ENCODE peak calls at places on chromosomes 13 and 19, in four cellular contexts. Z is CD4-positive, alpha-beta T cell; E is upper lobe of right lung; T is heart left ventricle. P is an unnamed sample.

GRCh38 chr13:28488376-28489005 is 6.4 kb downstream of the FLT1 start:
- DNase-seq in E (no peak), T (no peak), Z (no peak), P (no peak)

GRCh38 chr19:40533508-40533907 is 43.2 kb upstream of the SHKBP1 start:
- DNase-seq in Z (no peak), T (no peak), E (no peak), P (no peak)

GRCh38 chr19:1251233-1251502 is 2.8 kb downstream of the MIDN start:
- DNase-seq in T (peak; percentile 91), Z (no peak), E (no peak), P (no peak)

GRCh38 chr19:5211217-5211822 is 129.3 kb downstream of the PTPRS start:
- DNase-seq in T (no peak), Z (no peak), E (no peak), P (no peak)

GRCh38 chr13:40333238-40333637 is 333.2 kb downstream of the FOXO1 start:
- DNase-seq in E (no peak), Z (no peak), T (peak; percentile 41), P (no peak)

GRCh38 chr13:106041445-106041844 is 494.0 kb downstream of the EFNB2 start:
- DNase-seq in T (no peak), E (no peak), Z (no peak), P (no peak)

GRCh38 chr19:1068111-1069001 is 1.4 kb downstream of the ARHGAP45 start:
- DNase-seq in Z (peak; percentile 84), T (peak; percentile 66), E (no peak), P (no peak)

GRCh38 chr19:3024509-3024869 is 4.6 kb downstream of the TLE2 start:
- DNase-seq in Z (no peak), T (no peak), E (no peak), P (no peak)

GRCh38 chr13:75415720-75416119 is 66.2 kb downstream of the TBC1D4 start:
- DNase-seq in Z (no peak), E (no peak), T (no peak), P (no peak)

GRCh38 chr19:19558055-19558454 is 20.0 kb downstream of the CILP2 start:
- DNase-seq in Z (no peak), E (no peak), T (no peak), P (no peak)

GRCh38 chr19:43662487-43662886 is 7.5 kb downstream of the PLAUR start:
- DNase-seq in Z (no peak), T (no peak), E (no peak), P (no peak)

GRCh38 chr13:31199527-31199848 is 287 bp upstream of the B3GLCT start:
- DNase-seq in E (no peak), T (no peak), Z (no peak), P (no peak)

GRCh38 chr13:99484405-99484981 is 16.8 kb upstream of the TM9SF2 start:
- DNase-seq in Z (no peak), E (no peak), T (no peak), P (no peak)

GRCh38 chr13:113951246-113951999 is 22.5 kb downstream of the C13orf46 start:
- DNase-seq in Z (peak; percentile 41), T (peak; percentile 91), E (peak; percentile 93), P (no peak)

GRCh38 chr19:51456541-51457290 is 1.5 kb downstream of the SIGLEC8 start:
- DNase-seq in T (no peak), Z (no peak), E (no peak), P (no peak)
- H3K27ac ChIP-seq in T (no peak overlapping the region), Z (no peak overlapping the region), E (no peak overlapping the region), P (peak overlapping the region; percentile 73)

DNA sequence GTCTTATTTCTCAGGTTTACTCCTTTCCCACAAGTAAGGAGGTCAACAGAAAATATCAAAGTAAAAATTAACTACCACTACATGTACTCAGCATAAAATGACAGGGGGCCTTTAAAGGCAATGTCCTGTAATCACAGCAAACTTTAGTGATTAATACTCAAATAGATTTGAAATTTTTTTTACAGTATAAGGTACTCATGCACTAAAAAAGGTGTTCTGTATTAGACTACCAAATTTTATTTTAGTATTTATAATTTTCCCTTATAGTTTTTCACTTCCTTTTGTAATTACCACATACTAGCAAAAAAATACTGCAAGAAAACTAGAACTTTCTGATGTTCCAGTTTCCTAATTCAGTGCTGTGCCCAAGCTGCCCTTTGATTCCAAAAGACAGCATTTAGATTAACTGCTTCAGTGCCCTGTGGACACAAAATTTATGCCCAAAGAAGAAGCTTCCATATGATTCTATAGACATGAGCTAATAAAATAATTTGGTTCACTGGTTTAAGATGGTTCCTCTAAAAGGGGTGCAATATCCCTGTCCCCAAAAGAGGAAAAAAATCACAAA is 70.6 kb downstream of the KLF12 start:
- DNase-seq in Z (no peak), T (no peak), E (no peak), P (no peak)
- H3K27ac ChIP-seq in Z (peak overlapping the region; percentile 48), T (peak overlapping the region; percentile 86), E (peak overlapping the region; percentile 9), P (no peak overlapping the region)

GRCh38 chr13:23980160-23980551 is 82.9 kb upstream of the C1QTNF9B start:
- DNase-seq in E (peak; percentile 91), T (peak; percentile 88), Z (peak; percentile 79), P (peak; percentile 74)
- H3K27ac ChIP-seq in E (peak overlapping the region; percentile 67), T (peak overlapping the region; percentile 72), Z (no peak overlapping the region), P (peak overlapping the region; percentile 79)

DNA sequence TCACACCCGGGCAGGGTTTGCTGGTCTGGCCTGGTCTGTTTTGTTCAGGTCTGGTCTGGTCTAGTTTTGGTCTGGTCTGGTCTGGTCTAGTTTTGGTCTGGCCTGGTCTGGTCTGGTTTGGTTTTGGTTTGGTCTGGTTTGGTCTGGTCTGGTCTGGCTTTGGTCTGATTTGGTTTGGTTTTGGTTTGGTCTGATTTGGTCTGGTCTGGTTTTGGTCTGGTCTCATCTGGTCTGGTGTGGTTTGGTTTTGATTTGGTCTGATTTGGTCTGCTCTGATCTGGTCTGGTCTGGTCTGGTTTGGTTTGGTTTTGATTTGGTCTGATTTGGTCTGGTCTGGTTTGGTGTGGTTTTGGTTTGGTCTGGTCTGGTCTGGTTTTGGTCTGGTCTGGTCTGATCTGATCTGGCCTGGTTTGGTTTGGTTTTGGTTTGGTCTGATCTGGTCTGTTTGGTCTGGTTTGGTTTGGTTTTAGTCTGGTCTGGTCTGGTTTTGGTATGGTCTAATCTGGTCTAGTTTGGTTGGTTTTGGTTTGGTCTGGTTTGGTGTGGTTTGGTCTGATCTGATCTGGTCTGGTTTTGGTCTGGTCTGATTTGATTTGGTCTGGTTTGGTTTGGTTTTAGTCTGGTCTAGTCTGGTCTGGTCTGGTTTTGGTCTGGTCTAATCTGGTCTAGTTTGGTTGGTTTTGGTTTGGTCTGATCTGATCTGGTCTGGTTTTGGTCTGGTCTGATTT is 14.4 kb upstream of the F2RL3 start:
- DNase-seq in T (no peak), Z (no peak), E (no peak), P (no peak)
- H3K27ac ChIP-seq in T (no peak overlapping the region), Z (no peak overlapping the region), E (no peak overlapping the region), P (no peak overlapping the region)